ENCODE peak calls at places on chromosomes 13 and 19, in eight cellular contexts. A, Q, S, W, J, L, C and F are unnamed samples.

GRCh38 chr13:24301911-24302310 is 7.5 kb upstream of the C1QTNF9 start:
- DNase-seq in Q (no peak), C (no peak), W (no peak), J (no peak), A (no peak), S (no peak), L (no peak), F (no peak)

GRCh38 chr19:48963371-48964204 is 1.5 kb upstream of the FTL start:
- DNase-seq in L (no peak), J (no peak), Q (peak), C (peak), W (peak), A (peak), S (peak), F (no peak)

GRCh38 chr13:27541386-27541785 is 78.9 kb downstream of the LNX2 start:
- DNase-seq in L (no peak), Q (no peak), J (no peak), S (no peak), A (no peak), W (no peak), C (no peak), F (no peak)

GRCh38 chr13:112143046-112143752 is 76.2 kb downstream of the SOX1 start:
- DNase-seq in W (no peak), J (no peak), Q (no peak), L (no peak), S (no peak), C (no peak), A (no peak), F (no peak)

GRCh38 chr19:40273469-40274360 is 11.4 kb downstream of the AKT2 start:
- DNase-seq in S (no peak), A (no peak), W (no peak), L (no peak), J (no peak), Q (no peak), C (no peak), F (no peak)

GRCh38 chr19:19657397-19657783 is 6.1 kb downstream of the ATP13A1 start:
- DNase-seq in Q (no peak), J (no peak), L (no peak), S (no peak), W (peak), A (no peak), C (peak), F (no peak)

GRCh38 chr19:50358483-50359431 is 6.7 kb downstream of the NAPSA start:
- DNase-seq in S (no peak), W (peak), J (no peak), C (peak), A (no peak), L (no peak), Q (peak), F (no peak)

GRCh38 chr19:12293771-12294307 is 844 bp downstream of the ZNF44 start:
- DNase-seq in Q (peak), A (no peak), W (peak), S (peak), J (no peak), L (peak), C (peak), F (no peak)

GRCh38 chr13:33610471-33611015 is 207.4 kb upstream of the RFC3 start:
- DNase-seq in C (no peak), J (no peak), S (no peak), W (peak), Q (peak), A (no peak), L (no peak), F (no peak)

GRCh38 chr13:94210826-94211225 is 268.7 kb downstream of the DCT start:
- DNase-seq in J (no peak), L (no peak), W (no peak), Q (no peak), A (no peak), S (no peak), C (no peak), F (no peak)

GRCh38 chr19:18675779-18676178 is 7.7 kb upstream of the CRTC1 start:
- DNase-seq in W (no peak), C (no peak), A (no peak), J (no peak), S (no peak), L (no peak), Q (peak), F (no peak)

GRCh38 chr13:99332456-99332855 is 25.3 kb upstream of the GPR183 start:
- DNase-seq in S (no peak), W (no peak), C (no peak), J (no peak), L (no peak), Q (no peak), A (no peak), F (no peak)

GRCh38 chr13:101429733-101430132 is 13.4 kb upstream of the NALCN start:
- DNase-seq in W (no peak), S (no peak), J (no peak), Q (no peak), A (no peak), C (no peak), L (no peak), F (no peak)

GRCh38 chr13:40181203-40181845 is 485.1 kb downstream of the FOXO1 start:
- DNase-seq in J (no peak), C (no peak), Q (no peak), L (peak), S (no peak), A (no peak), W (no peak), F (peak)

GRCh38 chr19:17680235-17680722 is 7.9 kb downstream of the UNC13A start:
- DNase-seq in S (peak), J (no peak), A (peak), L (peak), W (peak), Q (peak), C (peak), F (no peak)

GRCh38 chr19:2478324-2478755 is 2.4 kb downstream of the GADD45B start:
- DNase-seq in A (peak), C (no peak), W (no peak), S (no peak), Q (peak), J (no peak), L (no peak), F (no peak)

GRCh38 chr19:35669974-35670373 is 3.7 kb downstream of the UPK1A start:
- DNase-seq in A (no peak), Q (no peak), L (no peak), C (peak), W (no peak), S (no peak), J (no peak), F (no peak)

GRCh38 chr19:12668937-12669271 is 2.3 kb downstream of the WDR83 start:
- DNase-seq in A (no peak), W (no peak), Q (peak), C (no peak), L (peak), J (peak), S (no peak), F (no peak)

GRCh38 chr19:4178990-4179389 is 3.4 kb downstream of the SIRT6 start:
- DNase-seq in W (no peak), A (no peak), C (no peak), Q (no peak), S (no peak), L (no peak), J (no peak), F (no peak)

GRCh38 chr13:32117696-32118095 is 86.1 kb downstream of the FRY start:
- DNase-seq in Q (no peak), W (no peak), J (no peak), L (no peak), C (no peak), S (no peak), A (peak), F (no peak)

GRCh38 chr19:12791345-12792047 is at the start of gene JUNB:
- DNase-seq in Q (peak), C (peak), W (peak), J (peak), L (peak), A (peak), S (peak), F (peak)

GRCh38 chr13:106819413-106820180 is 251.7 kb upstream of the ARGLU1 start:
- DNase-seq in Q (no peak), A (no peak), S (no peak), W (no peak), J (no peak), C (no peak), L (no peak), F (no peak)

GRCh38 chr13:106815545-106815944 is 247.6 kb upstream of the ARGLU1 start:
- DNase-seq in W (no peak), L (no peak), Q (no peak), S (no peak), C (no peak), A (no peak), J (no peak), F (no peak)

GRCh38 chr13:106814389-106814903 is 246.5 kb upstream of the ARGLU1 start:
- DNase-seq in W (no peak), A (no peak), L (no peak), C (no peak), Q (no peak), J (no peak), S (no peak), F (no peak)

GRCh38 chr13:106818971-106819370 is 251.0 kb upstream of the ARGLU1 start:
- DNase-seq in A (no peak), Q (no peak), S (no peak), C (no peak), L (no peak), W (no peak), J (no peak), F (no peak)
- H3K4me3 ChIP-seq in A (no peak), Q (no peak), S (no peak), C (no peak), L (no peak), W (no peak), J (no peak), F (no peak)

GRCh38 chr19:44587863-44588752 is 25.3 kb upstream of the IGSF23 start:
- DNase-seq in C (no peak), A (no peak), L (peak), W (no peak), J (peak), Q (no peak), S (peak), F (peak)
- TF ChIP-seq CTCF in C (no peak), A (no peak), L (peak), W (no peak), J (peak), Q (no peak), S (peak), F (no peak)

GRCh38 chr13:36129539-36129938 is 1.6 kb downstream of the DCLK1 start:
- DNase-seq in J (no peak), L (no peak), A (no peak), S (no peak), W (no peak), Q (no peak), C (no peak), F (no peak)
- H3K4me3 ChIP-seq in J (peak), L (no peak), A (no peak), S (no peak), W (no peak), Q (no peak), C (no peak), F (no peak)

GRCh38 chr19:42942187-42942789 is 5.3 kb upstream of the PSG7 start:
- DNase-seq in C (no peak), A (no peak), S (peak), L (no peak), W (no peak), J (no peak), Q (no peak), F (no peak)
- TF ChIP-seq CTCF in C (peak), A (no peak), S (peak), L (peak), W (no peak), J (peak), Q (no peak), F (peak)

DNA sequence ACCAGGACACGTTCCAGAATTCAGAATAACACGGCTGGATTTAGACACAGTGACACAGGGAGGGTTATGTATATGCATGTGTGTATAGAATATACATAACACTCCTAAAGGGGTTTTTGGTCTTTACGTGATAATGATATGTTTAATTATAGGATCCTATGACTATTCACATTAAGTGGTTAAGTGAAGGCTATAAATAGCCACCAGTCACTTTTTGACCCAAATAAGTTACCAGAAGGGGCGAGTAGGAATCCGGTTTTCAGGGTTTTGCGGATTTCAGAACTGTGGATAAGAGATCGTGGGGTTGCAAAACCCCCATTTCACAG is 6.9 kb downstream of the ANGPTL6 start:
- DNase-seq in S (no peak), A (no peak), L (no peak), J (no peak), W (no peak), Q (no peak), C (no peak), F (no peak)
- H3K4me3 ChIP-seq in S (peak), A (peak), L (no peak), J (no peak), W (no peak), Q (no peak), C (peak), F (peak)